ENCODE peak calls at places on chromosome 10, in ten cellular contexts. One of them, this sample, is unnamed.

GRCh38 chr10:87861566-87861952 is 1.8 kb downstream of the KLLN start:
- DNase-seq in IMR-90: peak
- DNase-seq in OCI-LY7: peak
- DNase-seq in cardiac fibroblast: peak
- DNase-seq in left ventricle myocardium inferior: peak
- DNase-seq in hepatocyte: peak
- DNase-seq in fibroblast of lung: peak
- DNase-seq in ovary: peak
- DNase-seq in coronary artery: peak
- DNase-seq in HCT116: no peak
- DNase-seq in this sample: peak

GRCh38 chr10:116210588-116211346 is 62.2 kb downstream of the GFRA1 start:
- DNase-seq in OCI-LY7: no peak
- DNase-seq in cardiac fibroblast: no peak
- DNase-seq in hepatocyte: no peak
- DNase-seq in HCT116: no peak
- DNase-seq in coronary artery: no peak
- DNase-seq in IMR-90: peak
- DNase-seq in ovary: no peak
- DNase-seq in fibroblast of lung: no peak
- DNase-seq in left ventricle myocardium inferior: no peak
- DNase-seq in this sample: no peak

GRCh38 chr10:124536496-124537050 is 75.0 kb downstream of the LHPP start:
- DNase-seq in left ventricle myocardium inferior: no peak
- DNase-seq in cardiac fibroblast: no peak
- DNase-seq in OCI-LY7: peak
- DNase-seq in ovary: peak
- DNase-seq in coronary artery: no peak
- DNase-seq in HCT116: no peak
- DNase-seq in hepatocyte: no peak
- DNase-seq in IMR-90: no peak
- DNase-seq in fibroblast of lung: no peak
- DNase-seq in this sample: no peak

GRCh38 chr10:96673318-96674099 is 46.8 kb downstream of the PIK3AP1 start:
- DNase-seq in left ventricle myocardium inferior: peak
- DNase-seq in cardiac fibroblast: peak
- DNase-seq in HCT116: no peak
- DNase-seq in ovary: peak
- DNase-seq in OCI-LY7: peak
- DNase-seq in IMR-90: peak
- DNase-seq in coronary artery: no peak
- DNase-seq in hepatocyte: peak
- DNase-seq in fibroblast of lung: peak
- DNase-seq in this sample: peak

GRCh38 chr10:132455986-132456847 is 59.2 kb downstream of the PWWP2B start:
- DNase-seq in ovary: peak
- DNase-seq in IMR-90: no peak
- DNase-seq in hepatocyte: no peak
- DNase-seq in cardiac fibroblast: no peak
- DNase-seq in left ventricle myocardium inferior: no peak
- DNase-seq in OCI-LY7: no peak
- DNase-seq in coronary artery: no peak
- DNase-seq in HCT116: no peak
- DNase-seq in fibroblast of lung: no peak
- DNase-seq in this sample: no peak

GRCh38 chr10:24238527-24239247 is 29.7 kb downstream of the KIAA1217 start:
- DNase-seq in OCI-LY7: no peak
- DNase-seq in hepatocyte: peak
- DNase-seq in left ventricle myocardium inferior: no peak
- DNase-seq in IMR-90: no peak
- DNase-seq in cardiac fibroblast: no peak
- DNase-seq in HCT116: no peak
- DNase-seq in coronary artery: no peak
- DNase-seq in fibroblast of lung: no peak
- DNase-seq in ovary: no peak
- DNase-seq in this sample: no peak

GRCh38 chr10:103334567-103334966 is 16.4 kb downstream of the PCGF6 start:
- DNase-seq in HCT116: no peak
- DNase-seq in hepatocyte: no peak
- DNase-seq in ovary: no peak
- DNase-seq in fibroblast of lung: no peak
- DNase-seq in left ventricle myocardium inferior: no peak
- DNase-seq in coronary artery: no peak
- DNase-seq in OCI-LY7: no peak
- DNase-seq in cardiac fibroblast: no peak
- DNase-seq in IMR-90: no peak
- DNase-seq in this sample: no peak

GRCh38 chr10:113993489-113993932 is 50.2 kb upstream of the ADRB1 start:
- DNase-seq in left ventricle myocardium inferior: peak
- DNase-seq in fibroblast of lung: peak
- DNase-seq in OCI-LY7: no peak
- DNase-seq in hepatocyte: no peak
- DNase-seq in ovary: no peak
- DNase-seq in cardiac fibroblast: peak
- DNase-seq in coronary artery: no peak
- DNase-seq in IMR-90: no peak
- DNase-seq in HCT116: no peak
- DNase-seq in this sample: no peak

GRCh38 chr10:116099031-116099430 is 174.0 kb downstream of the GFRA1 start:
- DNase-seq in left ventricle myocardium inferior: no peak
- DNase-seq in coronary artery: no peak
- DNase-seq in fibroblast of lung: no peak
- DNase-seq in HCT116: no peak
- DNase-seq in ovary: no peak
- DNase-seq in cardiac fibroblast: no peak
- DNase-seq in OCI-LY7: no peak
- DNase-seq in IMR-90: no peak
- DNase-seq in hepatocyte: no peak
- DNase-seq in this sample: no peak

GRCh38 chr10:95496246-95496911 is 64.8 kb downstream of the SORBS1 start:
- DNase-seq in coronary artery: no peak
- DNase-seq in cardiac fibroblast: no peak
- DNase-seq in left ventricle myocardium inferior: no peak
- DNase-seq in OCI-LY7: no peak
- DNase-seq in IMR-90: no peak
- DNase-seq in ovary: no peak
- DNase-seq in hepatocyte: no peak
- DNase-seq in fibroblast of lung: no peak
- DNase-seq in HCT116: no peak
- DNase-seq in this sample: no peak

GRCh38 chr10:63266337-63267327 is 133.5 kb downstream of the NRBF2 start:
- DNase-seq in HCT116: no peak
- DNase-seq in cardiac fibroblast: no peak
- DNase-seq in OCI-LY7: peak
- DNase-seq in fibroblast of lung: peak
- DNase-seq in hepatocyte: no peak
- DNase-seq in left ventricle myocardium inferior: no peak
- DNase-seq in coronary artery: no peak
- DNase-seq in ovary: no peak
- DNase-seq in IMR-90: no peak
- DNase-seq in this sample: peak

GRCh38 chr10:15444105-15445021 is 73.3 kb upstream of the FAM171A1 start:
- DNase-seq in hepatocyte: no peak
- DNase-seq in cardiac fibroblast: no peak
- DNase-seq in left ventricle myocardium inferior: no peak
- DNase-seq in fibroblast of lung: no peak
- DNase-seq in HCT116: no peak
- DNase-seq in ovary: no peak
- DNase-seq in IMR-90: no peak
- DNase-seq in coronary artery: no peak
- DNase-seq in OCI-LY7: no peak
- DNase-seq in this sample: no peak

GRCh38 chr10:15442056-15442455 is 71.0 kb upstream of the FAM171A1 start:
- DNase-seq in OCI-LY7: no peak
- DNase-seq in HCT116: no peak
- DNase-seq in coronary artery: no peak
- DNase-seq in hepatocyte: no peak
- DNase-seq in cardiac fibroblast: no peak
- DNase-seq in ovary: no peak
- DNase-seq in fibroblast of lung: no peak
- DNase-seq in IMR-90: no peak
- DNase-seq in left ventricle myocardium inferior: no peak
- DNase-seq in this sample: no peak

GRCh38 chr10:15440204-15440711 is 69.2 kb upstream of the FAM171A1 start:
- DNase-seq in left ventricle myocardium inferior: no peak
- DNase-seq in OCI-LY7: no peak
- DNase-seq in hepatocyte: no peak
- DNase-seq in HCT116: no peak
- DNase-seq in fibroblast of lung: no peak
- DNase-seq in coronary artery: no peak
- DNase-seq in ovary: no peak
- DNase-seq in cardiac fibroblast: no peak
- DNase-seq in IMR-90: no peak
- DNase-seq in this sample: no peak

GRCh38 chr10:15436696-15437095 is 65.6 kb upstream of the FAM171A1 start:
- DNase-seq in IMR-90: peak
- DNase-seq in left ventricle myocardium inferior: no peak
- DNase-seq in ovary: no peak
- DNase-seq in cardiac fibroblast: no peak
- DNase-seq in hepatocyte: no peak
- DNase-seq in HCT116: no peak
- DNase-seq in fibroblast of lung: peak
- DNase-seq in coronary artery: no peak
- DNase-seq in OCI-LY7: no peak
- DNase-seq in this sample: no peak

DNA sequence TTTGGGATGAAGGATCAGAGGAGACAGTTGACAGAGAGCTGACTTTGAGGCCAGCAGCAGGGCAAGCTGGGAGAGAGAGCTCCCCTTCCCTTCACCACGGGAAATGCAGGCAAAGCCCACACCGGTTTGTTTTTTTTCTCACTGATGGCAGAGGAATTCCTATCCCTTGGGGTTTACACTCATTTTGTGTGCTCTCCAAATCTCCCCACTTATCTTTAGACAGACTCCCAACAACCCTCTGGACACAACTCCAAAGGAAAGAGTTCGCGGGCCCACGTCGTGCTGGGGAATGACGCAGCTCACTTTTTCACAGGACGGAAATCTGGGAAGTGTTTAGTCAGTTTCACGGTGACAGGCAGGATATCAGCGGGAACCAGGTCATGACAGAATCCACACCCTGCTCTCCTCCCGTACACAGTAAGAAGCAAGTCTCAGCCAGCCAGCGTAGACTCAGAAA is 68.3 kb upstream of the FAM171A1 start:
- DNase-seq in left ventricle myocardium inferior: peak
- DNase-seq in cardiac fibroblast: peak
- DNase-seq in hepatocyte: peak
- DNase-seq in coronary artery: peak
- DNase-seq in OCI-LY7: no peak
- DNase-seq in HCT116: no peak
- DNase-seq in ovary: peak
- DNase-seq in fibroblast of lung: peak
- DNase-seq in IMR-90: peak
- DNase-seq in this sample: no peak
- TF ChIP-seq CTCF in left ventricle myocardium inferior: peak
- TF ChIP-seq CTCF in cardiac fibroblast: peak
- TF ChIP-seq CTCF in hepatocyte: peak
- TF ChIP-seq CTCF in coronary artery: peak
- TF ChIP-seq CTCF in OCI-LY7: no peak
- TF ChIP-seq CTCF in HCT116: peak
- TF ChIP-seq CTCF in ovary: peak
- TF ChIP-seq CTCF in fibroblast of lung: peak
- TF ChIP-seq CTCF in IMR-90: peak
- TF ChIP-seq CTCF in this sample: no peak

GRCh38 chr10:89829887-89830269 is 128.5 kb downstream of the KIF20B start:
- DNase-seq in OCI-LY7: no peak
- DNase-seq in cardiac fibroblast: no peak
- DNase-seq in ovary: no peak
- DNase-seq in hepatocyte: no peak
- DNase-seq in HCT116: no peak
- DNase-seq in IMR-90: no peak
- DNase-seq in fibroblast of lung: no peak
- DNase-seq in coronary artery: no peak
- DNase-seq in left ventricle myocardium inferior: no peak
- DNase-seq in this sample: no peak
- H3K4me3 ChIP-seq in OCI-LY7: no peak
- H3K4me3 ChIP-seq in cardiac fibroblast: no peak
- H3K4me3 ChIP-seq in ovary: no peak
- H3K4me3 ChIP-seq in hepatocyte: no peak
- H3K4me3 ChIP-seq in HCT116: no peak
- H3K4me3 ChIP-seq in IMR-90: no peak
- H3K4me3 ChIP-seq in fibroblast of lung: no peak
- H3K4me3 ChIP-seq in coronary artery: no peak
- H3K4me3 ChIP-seq in left ventricle myocardium inferior: no peak
- H3K4me3 ChIP-seq in this sample: no peak

GRCh38 chr10:75002351-75002725 is 109.1 kb upstream of the SAMD8 start:
- DNase-seq in IMR-90: no peak
- DNase-seq in left ventricle myocardium inferior: no peak
- DNase-seq in OCI-LY7: no peak
- DNase-seq in HCT116: no peak
- DNase-seq in ovary: no peak
- DNase-seq in hepatocyte: no peak
- DNase-seq in cardiac fibroblast: no peak
- DNase-seq in coronary artery: no peak
- DNase-seq in fibroblast of lung: no peak
- DNase-seq in this sample: no peak

GRCh38 chr10:75001715-75002350 is 109.6 kb upstream of the SAMD8 start:
- DNase-seq in hepatocyte: no peak
- DNase-seq in left ventricle myocardium inferior: no peak
- DNase-seq in ovary: no peak
- DNase-seq in coronary artery: no peak
- DNase-seq in IMR-90: no peak
- DNase-seq in HCT116: no peak
- DNase-seq in cardiac fibroblast: no peak
- DNase-seq in fibroblast of lung: no peak
- DNase-seq in OCI-LY7: no peak
- DNase-seq in this sample: no peak

GRCh38 chr10:75000748-75001321 is 110.6 kb upstream of the SAMD8 start:
- DNase-seq in HCT116: no peak
- DNase-seq in IMR-90: no peak
- DNase-seq in cardiac fibroblast: no peak
- DNase-seq in coronary artery: no peak
- DNase-seq in hepatocyte: no peak
- DNase-seq in left ventricle myocardium inferior: no peak
- DNase-seq in fibroblast of lung: no peak
- DNase-seq in OCI-LY7: peak
- DNase-seq in ovary: no peak
- DNase-seq in this sample: peak

GRCh38 chr10:75003195-75003594 is 108.3 kb upstream of the SAMD8 start:
- DNase-seq in left ventricle myocardium inferior: no peak
- DNase-seq in ovary: no peak
- DNase-seq in HCT116: no peak
- DNase-seq in IMR-90: no peak
- DNase-seq in cardiac fibroblast: no peak
- DNase-seq in coronary artery: no peak
- DNase-seq in fibroblast of lung: no peak
- DNase-seq in OCI-LY7: no peak
- DNase-seq in hepatocyte: no peak
- DNase-seq in this sample: no peak

GRCh38 chr10:75003891-75004290 is 107.6 kb upstream of the SAMD8 start:
- DNase-seq in fibroblast of lung: no peak
- DNase-seq in OCI-LY7: no peak
- DNase-seq in hepatocyte: no peak
- DNase-seq in cardiac fibroblast: no peak
- DNase-seq in coronary artery: no peak
- DNase-seq in HCT116: no peak
- DNase-seq in left ventricle myocardium inferior: no peak
- DNase-seq in IMR-90: no peak
- DNase-seq in ovary: no peak
- DNase-seq in this sample: no peak
- TF ChIP-seq CTCF in fibroblast of lung: no peak
- TF ChIP-seq CTCF in OCI-LY7: no peak
- TF ChIP-seq CTCF in hepatocyte: no peak
- TF ChIP-seq CTCF in cardiac fibroblast: no peak
- TF ChIP-seq CTCF in coronary artery: no peak
- TF ChIP-seq CTCF in HCT116: no peak
- TF ChIP-seq CTCF in left ventricle myocardium inferior: no peak
- TF ChIP-seq CTCF in IMR-90: no peak
- TF ChIP-seq CTCF in ovary: no peak
- TF ChIP-seq CTCF in this sample: no peak

GRCh38 chr10:14019983-14020668 is 310.6 kb downstream of the FRMD4A start:
- DNase-seq in coronary artery: no peak
- DNase-seq in OCI-LY7: no peak
- DNase-seq in IMR-90: no peak
- DNase-seq in HCT116: no peak
- DNase-seq in fibroblast of lung: no peak
- DNase-seq in hepatocyte: no peak
- DNase-seq in ovary: no peak
- DNase-seq in left ventricle myocardium inferior: no peak
- DNase-seq in cardiac fibroblast: no peak
- DNase-seq in this sample: peak
- H3K4me3 ChIP-seq in coronary artery: no peak
- H3K4me3 ChIP-seq in OCI-LY7: no peak
- H3K4me3 ChIP-seq in IMR-90: no peak
- H3K4me3 ChIP-seq in HCT116: no peak
- H3K4me3 ChIP-seq in fibroblast of lung: no peak
- H3K4me3 ChIP-seq in hepatocyte: no peak
- H3K4me3 ChIP-seq in ovary: no peak
- H3K4me3 ChIP-seq in left ventricle myocardium inferior: peak
- H3K4me3 ChIP-seq in cardiac fibroblast: no peak
- H3K4me3 ChIP-seq in this sample: peak

This sample was measured in GM12865.